ENCODE peak calls at places on chromosomes 4 and X, in four cellular contexts. J is GM12878, A is K562, M is HepG2. Y is an unnamed sample.

GRCh38 chr4:110071466-110071865 is 126.9 kb downstream of the ELOVL6 start:
- DNase-seq in J (no peak), A (no peak), M (no peak), Y (no peak)

GRCh38 chr4:101693842-101694398 is 96.6 kb upstream of the BANK1 start:
- DNase-seq in J (no peak), A (no peak), M (no peak), Y (no peak)

GRCh38 chrX:118634336-118634735 is 93.1 kb upstream of the IL13RA1 start:
- DNase-seq in J (no peak), A (no peak), M (no peak), Y (no peak)

GRCh38 chr4:16875487-16875886 is 23.0 kb downstream of the LDB2 start:
- DNase-seq in J (no peak), A (no peak), M (no peak), Y (no peak)

GRCh38 chr4:10625130-10625529 is 59.4 kb downstream of the CLNK start:
- DNase-seq in J (no peak), A (no peak), M (peak; percentile 2), Y (no peak)

GRCh38 chr4:56424697-56425514 is 10.5 kb downstream of the PPAT start:
- DNase-seq in J (no peak), A (peak; percentile 20), M (no peak), Y (peak; percentile 11)

GRCh38 chr4:8320386-8320750 is 50.8 kb downstream of the HTRA3 start:
- DNase-seq in J (no peak), A (peak; percentile 24), M (peak; percentile 18), Y (no peak)

GRCh38 chrX:14777484-14777883 is 95.4 kb downstream of the FANCB start:
- DNase-seq in J (no peak), A (no peak), M (no peak), Y (no peak)

GRCh38 chr4:113260671-113261070 is 211.2 kb downstream of the ANK2 start:
- DNase-seq in J (no peak), A (no peak), M (no peak), Y (no peak)

GRCh38 chrX:21408324-21408723 is 34.1 kb downstream of the CNKSR2 start:
- DNase-seq in J (no peak), A (no peak), M (no peak), Y (no peak)

GRCh38 chr4:97942137-97942536 is 201.1 kb downstream of the STPG2 start:
- DNase-seq in J (no peak), A (no peak), M (no peak), Y (no peak)

GRCh38 chrX:48715066-48715465 is 18.5 kb downstream of the SUV39H1 start:
- DNase-seq in J (no peak), A (peak; percentile 21), M (no peak), Y (no peak)

GRCh38 chr4:113574636-113575103 is 186.9 kb downstream of the CAMK2D start:
- DNase-seq in J (no peak), A (no peak), M (no peak), Y (no peak)

GRCh38 chrX:123738378-123738955 is 5.6 kb upstream of the THOC2 start:
- DNase-seq in J (no peak), A (no peak), M (no peak), Y (no peak)

GRCh38 chr4:6962211-6963041 is 52.8 kb downstream of the TBC1D14 start:
- DNase-seq in J (no peak), A (no peak), M (no peak), Y (no peak)

GRCh38 chr4:7067147-7067522 is 729 bp downstream of the GRPEL1 start:
- DNase-seq in J (no peak), A (no peak), M (peak; percentile 40), Y (no peak)

GRCh38 chr4:176805155-176805554 is 12.4 kb upstream of the VEGFC start:
- DNase-seq in J (no peak), A (no peak), M (no peak), Y (no peak)

GRCh38 chrX:101539116-101539515 is 11.2 kb upstream of the ARMCX1 start:
- DNase-seq in J (no peak), A (no peak), M (no peak), Y (no peak)

GRCh38 chr4:82983450-82983849 is 27.2 kb downstream of the LIN54 start:
- DNase-seq in J (no peak), A (no peak), M (no peak), Y (no peak)

GRCh38 chrX:46649421-46650260 is 76.1 kb downstream of the CHST7 start:
- DNase-seq in J (no peak), A (no peak), M (no peak), Y (no peak)

GRCh38 chr4:145618210-145618911 is 824 bp upstream of the MMAA start:
- DNase-seq in J (no peak), A (peak; percentile 13), M (no peak), Y (no peak)

GRCh38 chr4:85823295-85823694 is 348.3 kb downstream of the ARHGAP24 start:
- DNase-seq in J (no peak), A (no peak), M (no peak), Y (no peak)

GRCh38 chr4:7486101-7486500 is 51.4 kb upstream of the PSAPL1 start:
- DNase-seq in J (no peak), A (no peak), M (no peak), Y (no peak)

GRCh38 chr4:100128338-100128737 is 61.9 kb downstream of the DDIT4L start:
- DNase-seq in J (no peak), A (no peak), M (no peak), Y (no peak)

GRCh38 chr4:129176864-129177263 is 80.9 kb downstream of the C4orf33 start:
- DNase-seq in J (no peak), A (no peak), M (no peak), Y (no peak)

GRCh38 chr4:88689877-88690276 is 7.8 kb downstream of the NAP1L5 start:
- DNase-seq in J (no peak), A (no peak), M (no peak), Y (no peak)

GRCh38 chrX:84133023-84133422 is 55.0 kb downstream of the RPS6KA6 start:
- DNase-seq in J (no peak), A (no peak), M (no peak), Y (no peak)
- TF ChIP-seq SP1 in J (no peak), A (no peak), M (no peak), Y (no peak)

DNA sequence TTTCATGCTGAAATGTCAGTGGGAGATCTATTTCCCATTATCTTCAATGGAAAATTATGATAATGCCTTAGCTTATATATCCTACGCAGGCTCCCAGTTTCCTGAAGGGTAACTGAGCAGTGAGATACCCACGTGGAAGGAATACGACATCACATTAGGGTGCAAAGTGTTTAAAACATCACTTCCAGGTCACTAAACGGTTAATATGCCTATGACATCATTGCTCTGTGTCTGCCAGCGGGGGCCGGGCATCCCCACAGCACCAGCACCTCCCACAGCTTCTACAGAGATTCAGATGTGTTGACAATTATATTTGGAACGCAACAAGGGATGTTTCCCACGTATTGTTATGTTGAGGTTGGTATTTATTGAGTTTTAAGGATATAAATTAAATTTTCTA is 27.1 kb downstream of the TMEM271 start:
- DNase-seq in J (no peak), A (no peak), M (no peak), Y (peak; percentile 36)
- TF ChIP-seq TARDBP in J (no peak), A (no peak), M (no peak), Y (no peak)

GRCh38 chr4:78512357-78512920 is 39.1 kb upstream of the ANXA3 start:
- DNase-seq in J (no peak), A (no peak), M (peak; percentile 10), Y (no peak)
- TF ChIP-seq SP1 in J (no peak), A (no peak), M (no peak), Y (no peak)

GRCh38 chr4:73780243-73780642 is 39.9 kb downstream of the CXCL8 start:
- DNase-seq in J (no peak), A (no peak), M (no peak), Y (no peak)

GRCh38 chr4:73780834-73781233 is 40.5 kb downstream of the CXCL8 start:
- DNase-seq in J (no peak), A (no peak), M (no peak), Y (no peak)

GRCh38 chr4:73772353-73772752 is 32.0 kb downstream of the CXCL8 start:
- DNase-seq in J (no peak), A (no peak), M (no peak), Y (no peak)

GRCh38 chr4:73777612-73778011 is 37.2 kb downstream of the CXCL8 start:
- DNase-seq in J (no peak), A (no peak), M (no peak), Y (no peak)

GRCh38 chr4:73776363-73776762 is 36.0 kb downstream of the CXCL8 start:
- DNase-seq in J (no peak), A (no peak), M (peak; percentile 16), Y (no peak)
- TF ChIP-seq TARDBP in J (no peak), A (no peak), M (no peak), Y (no peak)

GRCh38 chr4:118173956-118174355 is 139.7 kb downstream of the NDST3 start:
- DNase-seq in J (no peak), A (no peak), M (no peak), Y (no peak)

GRCh38 chr4:118173126-118173525 is 138.8 kb downstream of the NDST3 start:
- DNase-seq in J (no peak), A (no peak), M (no peak), Y (no peak)

GRCh38 chr4:118171381-118171780 is 137.1 kb downstream of the NDST3 start:
- DNase-seq in J (no peak), A (no peak), M (no peak), Y (no peak)

GRCh38 chr4:118177121-118177520 is 142.8 kb downstream of the NDST3 start:
- DNase-seq in J (no peak), A (no peak), M (no peak), Y (no peak)

GRCh38 chr4:118175506-118175905 is 141.2 kb downstream of the NDST3 start:
- DNase-seq in J (no peak), A (no peak), M (no peak), Y (no peak)
- TF ChIP-seq SP1 in J (no peak), A (no peak), M (no peak), Y (no peak)

DNA sequence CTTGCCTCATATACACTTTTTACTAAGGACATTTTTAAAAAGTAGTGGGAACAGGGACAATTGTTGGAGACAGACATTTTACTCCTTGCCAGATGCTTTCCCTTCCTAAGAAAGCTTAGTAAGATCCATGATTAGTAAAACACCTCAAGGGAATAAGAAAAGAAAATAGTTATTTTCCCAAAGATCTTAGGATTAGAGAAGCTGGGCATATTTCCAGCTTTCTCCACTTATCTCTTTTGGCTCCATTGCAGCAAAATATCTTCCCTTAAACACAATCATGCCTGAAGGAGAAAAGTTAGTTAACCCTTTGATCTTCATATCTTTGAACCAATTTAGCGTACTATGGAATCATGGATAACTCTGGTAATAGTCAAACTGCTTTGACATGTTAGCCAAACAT is 257.9 kb downstream of the PCDH18 start:
- DNase-seq in J (no peak), A (no peak), M (no peak), Y (no peak)
- TF ChIP-seq TARDBP in J (no peak), A (no peak), M (no peak), Y (no peak)

Y was measured in HEK293T.